ENCODE peak calls at places on chromosome 6, in ten cellular contexts. Y, I, M, V, S, O, R, E, N and L are unnamed samples. For H3K4me1, the result is how much of the 10 kb centered on the place peaks cover.

GRCh38 chr6:136927313-136927712 is 5.2 kb downstream of the SLC35D3 start:
- DNase-seq in Y (no peak), M (no peak), V (peak), N (no peak), S (peak), R (no peak), E (no peak), O (no peak), I (peak), L (no peak)

GRCh38 chr6:30600576-30600975 is 16.5 kb downstream of the PPP1R10 start:
- DNase-seq in N (no peak), S (no peak), O (no peak), Y (peak), E (no peak), M (no peak), R (no peak), I (no peak), V (no peak), L (peak)

GRCh38 chr6:134739299-134740090 is 210.4 kb downstream of the ALDH8A1 start:
- DNase-seq in I (no peak), E (no peak), V (peak), R (no peak), S (peak), O (no peak), N (no peak), M (no peak), Y (no peak), L (no peak)

GRCh38 chr6:159981591-159982245 is 12.8 kb downstream of the IGF2R start:
- DNase-seq in E (no peak), R (peak), O (peak), S (peak), V (peak), N (no peak), M (peak), Y (peak), I (no peak), L (peak)

GRCh38 chr6:52152692-52153091 is 33.5 kb upstream of the IL17A start:
- DNase-seq in Y (no peak), S (no peak), O (no peak), V (no peak), R (no peak), E (no peak), I (no peak), M (no peak), N (no peak), L (no peak)

GRCh38 chr6:2630362-2630761 is 120.4 kb downstream of the MYLK4 start:
- DNase-seq in Y (peak), I (peak), V (peak), S (peak), O (peak), M (no peak), E (no peak), R (no peak), N (no peak), L (peak)

GRCh38 chr6:138509371-138509770 is 10.1 kb upstream of the NHSL1 start:
- DNase-seq in I (peak), E (no peak), S (peak), O (no peak), M (no peak), N (no peak), R (peak), V (peak), Y (no peak), L (peak)

GRCh38 chr6:134434019-134434949 is 116.4 kb upstream of the SGK1 start:
- DNase-seq in S (no peak), O (no peak), R (no peak), Y (no peak), M (no peak), N (no peak), E (no peak), V (no peak), I (no peak), L (no peak)

GRCh38 chr6:82331031-82331773 is 32.4 kb upstream of the TPBG start:
- DNase-seq in I (peak), S (no peak), E (no peak), R (no peak), V (peak), O (no peak), Y (no peak), N (no peak), M (no peak), L (no peak)

GRCh38 chr6:73030257-73030656 is 195.0 kb downstream of the KHDC1L start:
- DNase-seq in M (no peak), E (no peak), I (no peak), R (no peak), V (no peak), N (no peak), Y (no peak), S (no peak), O (no peak), L (no peak)
- H3K27ac ChIP-seq in M (no peak), E (no peak), I (no peak), R (no peak), V (no peak), N (no peak), Y (no peak), S (no peak), O (no peak), L (no peak)

DNA sequence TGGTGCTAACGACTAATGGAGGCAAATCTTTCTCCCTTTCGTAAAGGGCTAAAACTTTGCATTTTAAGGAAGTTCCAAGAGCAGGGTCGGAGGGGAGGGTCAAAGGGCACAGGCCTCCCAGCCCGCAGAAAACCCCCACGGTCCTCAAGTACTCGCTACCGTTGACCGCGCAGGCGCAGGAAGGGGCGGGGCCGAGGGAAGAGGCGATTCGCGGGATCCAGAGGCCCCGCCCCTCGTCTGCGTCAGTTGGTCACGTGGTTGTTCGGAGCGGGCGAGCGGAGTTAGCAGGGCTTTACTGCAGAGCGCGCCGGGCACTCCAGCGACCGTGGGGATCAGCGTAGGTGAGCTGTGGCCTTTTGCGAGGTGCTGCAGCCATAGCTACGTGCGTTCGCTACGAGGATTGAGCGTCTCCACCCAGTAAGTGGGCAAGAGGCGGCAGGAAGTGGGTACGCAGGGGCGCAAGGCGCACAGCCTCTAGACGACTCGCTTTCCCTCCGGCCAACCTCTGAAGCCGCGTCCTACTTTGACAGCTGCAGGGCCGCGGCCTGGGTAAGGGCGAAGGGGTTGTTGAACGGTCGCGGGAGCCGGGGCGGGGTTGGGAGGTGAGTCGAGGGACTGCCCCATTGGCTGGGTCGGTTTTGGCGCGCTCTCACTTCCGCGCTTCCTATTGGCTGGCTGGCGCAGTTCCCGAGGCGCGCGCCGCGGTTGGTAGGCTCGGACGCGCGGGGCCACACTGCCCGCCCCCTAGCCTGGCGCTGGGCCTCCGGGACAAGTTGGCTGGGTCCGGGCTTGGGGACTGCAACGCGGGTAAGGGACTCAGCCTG is at the start of gene GMNN:
- DNase-seq in M (peak), E (peak), S (peak), N (peak), I (peak), Y (peak), R (peak), V (peak), O (peak), L (peak)
- TF ChIP-seq POLR2A in M (no peak), E (peak), S (peak), N (peak), I (peak), Y (peak), R (peak), V (peak), O (no peak), L (peak)

GRCh38 chr6:170289108-170289931 is 1.6 kb downstream of the DLL1 start:
- DNase-seq in V (no peak), O (no peak), N (no peak), I (no peak), Y (no peak), R (no peak), S (no peak), M (peak), E (peak), L (no peak)

GRCh38 chr6:170286934-170287265 is 4.0 kb downstream of the DLL1 start:
- DNase-seq in S (no peak), V (no peak), R (no peak), Y (peak), O (no peak), N (no peak), M (no peak), E (no peak), I (no peak), L (no peak)

GRCh38 chr6:170288091-170288631 is 2.7 kb downstream of the DLL1 start:
- DNase-seq in M (peak), O (no peak), I (no peak), V (no peak), N (no peak), S (no peak), R (no peak), Y (no peak), E (no peak), L (peak)

GRCh38 chr6:170286246-170286933 is 4.5 kb downstream of the DLL1 start:
- DNase-seq in E (peak), I (no peak), Y (peak), S (no peak), V (no peak), R (peak), M (peak), O (no peak), N (peak), L (peak)

DNA sequence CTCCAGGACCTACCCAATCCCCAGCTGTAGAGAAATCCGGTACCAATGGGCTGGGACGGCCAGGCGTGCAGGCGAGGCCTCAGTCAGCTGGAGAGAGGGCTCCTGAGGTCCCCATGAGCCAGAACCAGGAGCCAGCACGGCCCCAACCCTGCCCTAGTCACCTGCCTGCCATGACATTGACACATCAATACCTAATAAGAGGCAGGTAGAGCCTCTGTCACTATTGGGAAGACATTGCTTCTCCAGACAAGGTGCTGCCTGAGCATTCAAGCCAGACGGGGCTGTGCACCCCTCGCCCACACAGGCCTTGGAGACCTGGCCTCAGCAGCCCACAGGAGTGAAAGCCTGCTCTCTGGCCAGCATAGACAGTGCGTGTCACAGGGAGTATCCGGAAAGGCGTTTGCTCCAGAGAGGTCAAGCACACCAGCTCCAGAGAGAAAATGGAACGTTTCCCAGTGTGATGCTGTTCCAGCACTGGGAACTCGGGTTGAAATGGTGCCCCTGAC is 3.5 kb downstream of the DLL1 start:
- DNase-seq in Y (no peak), I (no peak), R (no peak), E (no peak), O (no peak), N (peak), M (peak), V (no peak), S (no peak), L (no peak)
- H3K4me1 ChIP-seq in Y (under half), I (under half), R (under half), E (half or more), O (under half), N (under half), M (under half), V (under half), S (under half), L (under half)

GRCh38 chr6:116385462-116385807 is 14.7 kb downstream of the DSE start:
- DNase-seq in O (no peak), M (no peak), I (no peak), S (no peak), R (no peak), N (no peak), V (peak), E (no peak), Y (no peak), L (no peak)

GRCh38 chr6:116385911-116386310 is 15.2 kb downstream of the DSE start:
- DNase-seq in N (no peak), I (no peak), S (no peak), R (no peak), O (no peak), Y (no peak), M (no peak), E (no peak), V (peak), L (no peak)

GRCh38 chr6:116384727-116385461 is 14.1 kb downstream of the DSE start:
- DNase-seq in O (no peak), V (no peak), S (no peak), E (no peak), I (no peak), Y (no peak), M (no peak), R (no peak), N (no peak), L (no peak)

GRCh38 chr6:116387374-116387773 is 16.6 kb downstream of the DSE start:
- DNase-seq in M (no peak), N (no peak), Y (no peak), E (no peak), R (no peak), O (no peak), S (peak), I (no peak), V (peak), L (no peak)

GRCh38 chr6:116386581-116387299 is 16.0 kb downstream of the DSE start:
- DNase-seq in Y (no peak), V (peak), M (no peak), S (peak), E (no peak), R (no peak), N (no peak), I (peak), O (no peak), L (no peak)
- H3K27ac ChIP-seq in Y (peak), V (peak), M (peak), S (no peak), E (peak), R (no peak), N (no peak), I (peak), O (no peak), L (no peak)

DNA sequence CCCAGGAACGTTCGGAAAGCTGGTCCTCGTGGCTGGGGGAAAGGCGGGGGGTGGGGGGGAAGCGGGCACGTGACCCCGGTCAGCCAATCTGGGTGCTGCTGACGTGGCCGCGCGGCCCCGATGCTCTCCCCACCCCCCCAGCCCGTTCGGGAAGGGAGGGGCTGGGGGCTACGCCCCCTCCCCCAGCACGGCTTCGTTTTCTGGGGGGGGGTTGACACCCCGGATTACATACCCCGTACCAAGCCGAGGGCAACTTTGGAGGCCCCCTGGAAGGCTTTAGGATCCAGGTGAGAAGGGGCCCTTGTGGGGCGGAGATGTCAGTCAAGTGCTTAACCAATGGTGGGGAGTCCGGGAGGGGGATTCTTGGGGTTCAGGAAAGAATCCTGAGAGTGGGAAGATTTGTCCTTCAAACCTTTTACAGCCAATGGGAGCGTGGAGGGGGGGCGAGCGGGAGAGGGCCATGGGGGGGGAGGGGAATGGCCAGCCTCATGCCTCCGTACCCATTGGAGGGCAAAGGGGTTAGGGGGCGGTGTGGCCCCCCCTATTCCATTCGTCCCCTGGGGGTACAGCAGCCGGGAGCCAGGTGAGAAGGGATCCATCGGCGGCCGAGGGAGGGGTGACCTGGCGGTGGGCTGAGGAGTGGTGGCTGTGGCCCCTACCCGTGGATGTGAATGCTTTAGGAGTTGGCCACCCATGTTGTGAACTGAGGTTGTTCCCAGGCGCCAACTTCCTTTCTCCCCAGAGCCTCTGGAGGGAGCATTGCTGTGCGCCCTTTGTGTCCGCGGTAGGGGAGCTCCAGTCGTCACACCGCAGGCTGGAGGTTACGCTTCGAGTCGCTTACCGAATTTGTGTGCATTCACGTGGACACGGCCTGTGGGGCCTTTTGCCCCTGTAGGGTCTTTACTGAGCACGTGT is 633 bp downstream of the BRD2 start:
- DNase-seq in N (peak), M (peak), V (peak), O (peak), S (peak), Y (peak), R (peak), E (peak), I (peak), L (peak)
- TF ChIP-seq POLR2A in N (no peak), M (no peak), V (peak), O (no peak), S (peak), Y (no peak), R (peak), E (no peak), I (peak), L (no peak)

DNA sequence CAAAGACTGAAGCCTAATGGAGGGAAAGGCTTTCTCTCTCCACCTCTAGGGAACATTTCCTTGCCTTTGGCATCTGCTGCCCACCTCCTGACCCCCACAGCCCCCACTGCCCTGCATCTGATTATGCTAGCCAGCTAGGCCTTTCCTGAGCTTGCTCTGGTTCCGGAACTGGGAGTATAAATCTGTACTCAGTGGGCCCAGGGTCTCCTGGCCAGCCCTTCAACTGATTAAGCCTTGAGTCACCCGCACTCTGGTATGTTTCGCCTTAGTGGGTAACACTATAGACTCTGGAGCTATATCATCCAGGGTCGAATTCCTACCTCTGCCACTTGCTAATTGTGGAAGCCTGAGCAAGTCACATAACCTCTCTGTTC is 45.6 kb upstream of the RIPOR2 start:
- DNase-seq in N (no peak), V (peak), R (no peak), Y (no peak), O (no peak), E (no peak), M (no peak), S (peak), I (no peak), L (no peak)
- H3K4me1 ChIP-seq in N (under half), V (under half), R (under half), Y (under half), O (under half), E (under half), M (under half), S (under half), I (under half), L (under half)